ENCODE peak calls at places on chromosomes 2 and 18, in seven cellular contexts. K, B, T, C, Y, X and M are unnamed samples.

GRCh38 chr2:7430869-7431641 is 513.8 kb downstream of the RNF144A start:
- DNase-seq in Y (peak), K (peak), C (peak), B (peak), X (no peak), T (peak), M (no peak)

GRCh38 chr2:168780671-168781071 is 21.8 kb upstream of the NOSTRIN start:
- DNase-seq in T (peak), Y (no peak), B (no peak), K (no peak), C (no peak), X (no peak), M (no peak)

GRCh38 chr18:39523281-39523680 is 1957.7 kb upstream of the CELF4 start:
- DNase-seq in C (no peak), Y (no peak), B (no peak), K (no peak), X (peak), T (no peak), M (no peak)

GRCh38 chr2:110101280-110101844 is 14.3 kb downstream of the MALL start:
- DNase-seq in K (no peak), T (peak), B (no peak), Y (peak), C (no peak), X (peak), M (peak)

GRCh38 chr18:2002178-2002577 is 569.1 kb downstream of the METTL4 start:
- DNase-seq in C (no peak), X (no peak), T (no peak), K (no peak), Y (no peak), B (no peak), M (no peak)

GRCh38 chr18:7452331-7452730 is 114.8 kb upstream of the PTPRM start:
- DNase-seq in Y (no peak), T (no peak), K (peak), B (no peak), C (no peak), X (peak), M (no peak)

GRCh38 chr2:150548527-150548926 is 61.1 kb upstream of the RND3 start:
- DNase-seq in X (peak), T (no peak), C (no peak), K (peak), B (no peak), Y (no peak), M (no peak)

GRCh38 chr2:191521608-191522208 is 156.2 kb upstream of the NABP1 start:
- DNase-seq in B (no peak), Y (no peak), T (no peak), X (peak), K (peak), C (no peak), M (no peak)

GRCh38 chr18:50312296-50313030 is 25.0 kb upstream of the CXXC1 start:
- DNase-seq in X (no peak), K (peak), T (no peak), C (no peak), B (no peak), Y (no peak), M (no peak)

GRCh38 chr2:100781009-100781325 is 39.0 kb upstream of the NPAS2 start:
- DNase-seq in K (no peak), B (no peak), Y (no peak), T (no peak), C (no peak), X (no peak), M (no peak)

GRCh38 chr2:100781523-100782375 is 38.2 kb upstream of the NPAS2 start:
- DNase-seq in T (no peak), C (no peak), K (no peak), B (no peak), Y (no peak), X (no peak), M (no peak)

GRCh38 chr2:100783986-100784385 is 36.0 kb upstream of the NPAS2 start:
- DNase-seq in B (no peak), X (no peak), K (no peak), Y (no peak), C (no peak), T (no peak), M (no peak)

GRCh38 chr2:100780203-100781008 is 39.5 kb upstream of the NPAS2 start:
- DNase-seq in C (no peak), T (peak), B (no peak), Y (no peak), K (no peak), X (peak), M (no peak)

DNA sequence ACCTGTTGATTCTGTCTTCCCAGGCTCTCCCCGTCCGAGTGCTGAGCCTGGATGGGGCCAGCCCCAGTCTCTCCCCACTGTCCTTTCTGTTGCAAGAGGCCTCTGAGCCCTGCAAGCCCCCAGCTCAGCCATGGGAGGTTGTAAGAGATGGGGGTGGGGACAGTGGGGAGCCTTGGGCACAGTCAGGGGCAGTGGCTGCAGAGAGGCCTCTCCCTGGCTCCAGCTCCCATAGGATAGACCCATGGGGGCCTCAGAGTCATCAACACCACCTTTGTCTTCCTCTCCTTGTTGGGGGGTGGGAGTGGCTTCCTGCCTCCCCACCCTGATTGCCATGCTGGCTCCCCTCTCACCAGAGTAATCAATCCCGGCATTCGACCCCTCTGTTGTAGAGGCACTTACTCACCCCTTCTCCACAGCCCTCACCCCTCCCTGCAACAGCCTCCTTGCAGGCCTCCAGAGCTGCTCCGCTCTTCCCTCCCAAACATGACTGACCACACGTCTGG is 37.5 kb upstream of the NPAS2 start:
- DNase-seq in Y (no peak), C (no peak), X (no peak), B (no peak), T (no peak), K (no peak), M (no peak)
- H3K27ac ChIP-seq in Y (no peak), C (no peak), X (no peak), B (no peak), T (no peak), K (no peak), M (no peak)

GRCh38 chr2:120477831-120478481 is 132.0 kb downstream of the INHBB start:
- DNase-seq in Y (no peak), C (no peak), T (peak), X (no peak), B (no peak), K (no peak), M (no peak)

GRCh38 chr2:120473522-120474271 is 127.8 kb downstream of the INHBB start:
- DNase-seq in T (peak), B (no peak), X (no peak), K (no peak), Y (peak), C (no peak), M (no peak)

GRCh38 chr2:120477198-120477597 is 131.3 kb downstream of the INHBB start:
- DNase-seq in X (no peak), B (no peak), T (no peak), K (no peak), C (no peak), Y (no peak), M (no peak)

GRCh38 chr2:120474486-120474885 is 128.6 kb downstream of the INHBB start:
- DNase-seq in K (no peak), B (no peak), T (peak), Y (no peak), C (no peak), X (no peak), M (no peak)

GRCh38 chr2:120476141-120476540 is 130.2 kb downstream of the INHBB start:
- DNase-seq in X (no peak), Y (peak), B (no peak), T (no peak), K (no peak), C (no peak), M (no peak)
- H3K27ac ChIP-seq in X (no peak), Y (no peak), B (no peak), T (no peak), K (no peak), C (no peak), M (no peak)

GRCh38 chr18:11909597-11910026 is 1.5 kb upstream of the MPPE1 start:
- DNase-seq in B (no peak), C (no peak), T (no peak), K (no peak), Y (no peak), X (peak), M (no peak)
- H3K27ac ChIP-seq in B (no peak), C (no peak), T (peak), K (peak), Y (peak), X (peak), M (no peak)

GRCh38 chr2:189268763-189269162 is 89.2 kb upstream of the COL5A2 start:
- DNase-seq in K (no peak), C (no peak), X (no peak), T (no peak), B (no peak), Y (no peak), M (no peak)

GRCh38 chr2:189267925-189268579 is 88.5 kb upstream of the COL5A2 start:
- DNase-seq in Y (no peak), K (no peak), B (no peak), T (no peak), X (peak), C (no peak), M (no peak)

GRCh38 chr2:189265696-189266320 is 86.2 kb upstream of the COL5A2 start:
- DNase-seq in B (no peak), K (no peak), Y (no peak), C (no peak), X (peak), T (no peak), M (no peak)

DNA sequence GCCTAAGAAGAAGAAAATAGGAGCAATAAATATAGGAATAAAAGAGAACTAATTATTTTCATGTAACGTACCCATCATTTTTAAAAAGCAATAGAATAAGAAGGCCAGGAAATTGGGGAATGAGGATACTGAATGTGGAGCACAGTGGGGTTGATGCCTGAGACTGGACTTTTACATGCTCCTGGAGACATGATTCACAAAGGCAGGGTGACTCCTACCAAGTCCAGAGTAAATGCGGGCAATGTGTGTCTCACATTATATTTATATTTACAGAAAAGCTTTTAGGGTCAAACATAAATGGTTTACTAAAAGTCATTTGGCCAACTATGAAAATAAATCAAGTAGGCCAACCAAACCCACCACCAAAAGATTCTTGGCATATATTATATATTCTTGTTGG is 87.9 kb upstream of the COL5A2 start:
- DNase-seq in B (no peak), X (peak), Y (no peak), C (no peak), K (no peak), T (no peak), M (no peak)
- H3K27ac ChIP-seq in B (no peak), X (peak), Y (no peak), C (no peak), K (no peak), T (no peak), M (no peak)

DNA sequence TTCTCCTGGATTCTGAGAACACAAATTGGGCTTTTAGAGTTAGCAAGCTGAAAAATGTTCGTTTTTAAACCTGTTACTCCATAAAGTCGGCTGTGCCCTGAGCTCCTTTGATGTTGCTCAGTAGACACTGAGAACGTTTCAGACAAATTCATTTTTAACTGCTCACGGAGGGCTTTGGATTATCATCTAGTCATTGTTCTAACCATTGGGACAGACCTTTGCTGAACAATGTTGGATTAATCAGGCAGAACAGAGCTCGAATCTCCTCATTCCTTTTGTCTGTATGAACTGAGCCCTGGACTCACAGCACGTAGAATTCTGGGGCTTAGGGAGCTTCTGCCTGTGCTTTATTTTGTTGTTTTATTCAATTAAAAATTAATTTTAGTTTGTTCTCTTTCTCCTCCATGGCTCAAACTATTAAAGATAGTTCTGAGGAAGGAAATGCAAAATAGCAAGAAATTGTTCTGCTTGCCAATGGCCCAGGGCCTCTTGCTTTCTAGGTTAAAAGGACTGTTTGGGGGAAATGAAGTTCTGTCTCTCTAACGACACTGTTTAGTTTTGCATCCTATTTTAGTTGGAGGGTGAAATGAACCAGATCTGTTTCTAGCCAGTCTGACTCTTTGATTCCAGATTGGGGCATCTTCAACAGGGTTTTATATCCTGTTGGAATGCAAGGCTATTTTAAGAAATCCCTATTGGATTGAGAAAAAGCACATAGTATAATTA is 114.7 kb upstream of the CXCR4 start:
- DNase-seq in X (no peak), T (no peak), B (no peak), Y (no peak), K (peak), C (no peak), M (no peak)
- H3K27ac ChIP-seq in X (no peak), T (no peak), B (no peak), Y (no peak), K (no peak), C (no peak), M (no peak)